ENCODE peak calls at places on chromosomes 4 and X, in five cellular contexts. B is AG10803, K is A673, W is esophagus squamous epithelium, S is fibroblast of mammary gland. Q is an unnamed sample.

GRCh38 chrX:46165411-46165810 is 379.8 kb downstream of the ZNF674 start:
- DNase-seq in B (peak), K (no peak), W (no peak), S (peak), Q (no peak)

GRCh38 chrX:17024896-17025295 is 78.4 kb downstream of the REPS2 start:
- DNase-seq in B (no peak), K (no peak), W (no peak), S (no peak), Q (no peak)

GRCh38 chr4:8725071-8725841 is 132.7 kb downstream of the CPZ start:
- DNase-seq in B (no peak), K (no peak), W (no peak), S (no peak), Q (no peak)

GRCh38 chrX:119694601-119695534 is 1.9 kb upstream of the SEPTIN6 start:
- DNase-seq in B (no peak), K (peak), W (no peak), S (no peak), Q (no peak)

GRCh38 chrX:17917945-17918577 is 57.0 kb upstream of the RAI2 start:
- DNase-seq in B (no peak), K (no peak), W (no peak), S (no peak), Q (no peak)

GRCh38 chrX:3962511-3963350 is 249.3 kb upstream of the PRKX start:
- DNase-seq in B (no peak), K (peak), W (no peak), S (peak), Q (no peak)

GRCh38 chrX:9456250-9457074 is 8.4 kb upstream of the TBL1X start:
- DNase-seq in B (peak), K (no peak), W (no peak), S (no peak), Q (no peak)

GRCh38 chr4:10123227-10124101 is 6.9 kb upstream of the WDR1 start:
- DNase-seq in B (no peak), K (no peak), W (no peak), S (peak), Q (no peak)

GRCh38 chrX:31423575-31424284 is 351.9 kb upstream of the FTHL17 start:
- DNase-seq in B (peak), K (peak), W (no peak), S (peak), Q (no peak)

GRCh38 chr4:9898596-9899345 is 117.3 kb downstream of the DRD5 start:
- DNase-seq in B (peak), K (peak), W (no peak), S (peak), Q (no peak)

GRCh38 chr4:32031026-32031425 is 1310.9 kb downstream of the PCDH7 start:
- DNase-seq in B (no peak), K (peak), W (no peak), S (no peak), Q (no peak)

GRCh38 chr4:75046226-75046625 is 113.3 kb downstream of the PARM1 start:
- DNase-seq in B (no peak), K (no peak), W (no peak), S (no peak), Q (no peak)

GRCh38 chr4:80336582-80336981 is 1.1 kb downstream of the CFAP299 start:
- DNase-seq in B (peak), K (no peak), W (no peak), S (peak), Q (no peak)

GRCh38 chr4:53920116-53920515 is 144.3 kb downstream of the CHIC2 start:
- DNase-seq in B (peak), K (no peak), W (no peak), S (no peak), Q (no peak)

GRCh38 chr4:6749340-6750171 is 33.0 kb upstream of the KIAA0232 start:
- DNase-seq in B (peak), K (no peak), W (peak), S (peak), Q (peak)

GRCh38 chrX:149274516-149275105 is 230.5 kb downstream of the IDS start:
- DNase-seq in B (no peak), K (no peak), W (no peak), S (peak), Q (no peak)

GRCh38 chrX:84188320-84188834 is 378 bp upstream of the RPS6KA6 start:
- DNase-seq in B (peak), K (no peak), W (no peak), S (peak), Q (peak)

GRCh38 chr4:184284742-184285141 is 67.1 kb upstream of the ENPP6 start:
- DNase-seq in B (no peak), K (no peak), W (no peak), S (no peak), Q (no peak)

GRCh38 chr4:105472871-105473339 is 957 bp downstream of the PPA2 start:
- DNase-seq in B (peak), K (no peak), W (no peak), S (no peak), Q (peak)

GRCh38 chr4:147678796-147679549 is 5.0 kb downstream of the PRMT9 start:
- DNase-seq in B (peak), K (peak), W (no peak), S (peak), Q (no peak)
- TF ChIP-seq CTCF in B (no peak), K (no peak), W (no peak), S (no peak), Q (no peak)

GRCh38 chr4:112055100-112055499 is 90.2 kb upstream of the FAM241A start:
- DNase-seq in B (no peak), K (no peak), W (no peak), S (no peak), Q (no peak)
- TF ChIP-seq CTCF in B (no peak), K (no peak), W (no peak), S (no peak), Q (no peak)

GRCh38 chr4:151798678-151799416 is 38.0 kb upstream of the GATB start:
- DNase-seq in B (no peak), K (no peak), W (no peak), S (no peak), Q (no peak)

GRCh38 chr4:151797853-151798252 is 37.0 kb upstream of the GATB start:
- DNase-seq in B (no peak), K (no peak), W (no peak), S (no peak), Q (no peak)

GRCh38 chr4:151799417-151800030 is 38.7 kb upstream of the GATB start:
- DNase-seq in B (no peak), K (no peak), W (no peak), S (no peak), Q (no peak)

GRCh38 chr4:151804821-151805220 is 44.0 kb upstream of the GATB start:
- DNase-seq in B (no peak), K (no peak), W (no peak), S (no peak), Q (no peak)

GRCh38 chr4:151801547-151802516 is 41.0 kb upstream of the GATB start:
- DNase-seq in B (peak), K (peak), W (no peak), S (peak), Q (no peak)
- TF ChIP-seq CTCF in B (peak), K (peak), W (peak), S (peak), Q (no peak)

GRCh38 chr4:25861951-25862410 is 807 bp downstream of the SEL1L3 start:
- DNase-seq in B (peak), K (peak), W (no peak), S (peak), Q (no peak)

GRCh38 chr4:25862411-25863346 is at the start of gene SEL1L3:
- DNase-seq in B (no peak), K (peak), W (no peak), S (no peak), Q (no peak)

GRCh38 chr4:25863906-25864418 is 1.2 kb upstream of the SEL1L3 start:
- DNase-seq in B (no peak), K (no peak), W (no peak), S (no peak), Q (no peak)

GRCh38 chr4:25861422-25861926 is 1.3 kb downstream of the SEL1L3 start:
- DNase-seq in B (no peak), K (peak), W (no peak), S (peak), Q (no peak)

GRCh38 chr4:25863347-25863784 is 578 bp upstream of the SEL1L3 start:
- DNase-seq in B (no peak), K (no peak), W (no peak), S (no peak), Q (no peak)
- TF ChIP-seq CTCF in B (peak), K (peak), W (no peak), S (no peak), Q (no peak)

DNA sequence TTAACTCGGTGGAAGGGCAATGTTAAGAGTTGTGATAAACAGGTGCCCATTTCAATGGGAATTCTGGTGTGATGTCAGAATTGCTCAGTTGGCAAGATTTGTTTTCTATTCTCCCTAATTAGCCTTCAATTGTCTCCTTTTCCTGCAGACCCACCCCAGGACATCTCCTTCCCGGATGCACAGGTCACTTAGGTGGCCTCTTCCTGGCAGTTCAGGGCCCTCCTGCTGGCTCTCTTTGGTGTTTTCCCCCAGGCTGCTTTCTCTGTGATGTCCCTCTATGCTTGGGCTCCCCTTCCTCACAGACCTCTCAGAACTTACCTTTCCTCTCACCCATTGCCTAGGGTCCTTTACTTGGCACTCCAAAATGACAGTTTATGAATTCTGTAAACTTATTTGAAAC is 126.3 kb downstream of the GPAT3 start:
- DNase-seq in B (no peak), K (peak), W (no peak), S (no peak), Q (no peak)
- TF ChIP-seq CTCF in B (no peak), K (no peak), W (no peak), S (no peak), Q (no peak)

GRCh38 chr4:112853662-112854256 is 195.7 kb upstream of the ANK2 start:
- DNase-seq in B (no peak), K (peak), W (no peak), S (peak), Q (no peak)
- TF ChIP-seq CTCF in B (peak), K (peak), W (peak), S (peak), Q (no peak)

GRCh38 chr4:162732871-162733270 is 433.8 kb downstream of the NAF1 start:
- DNase-seq in B (peak), K (no peak), W (no peak), S (no peak), Q (no peak)

DNA sequence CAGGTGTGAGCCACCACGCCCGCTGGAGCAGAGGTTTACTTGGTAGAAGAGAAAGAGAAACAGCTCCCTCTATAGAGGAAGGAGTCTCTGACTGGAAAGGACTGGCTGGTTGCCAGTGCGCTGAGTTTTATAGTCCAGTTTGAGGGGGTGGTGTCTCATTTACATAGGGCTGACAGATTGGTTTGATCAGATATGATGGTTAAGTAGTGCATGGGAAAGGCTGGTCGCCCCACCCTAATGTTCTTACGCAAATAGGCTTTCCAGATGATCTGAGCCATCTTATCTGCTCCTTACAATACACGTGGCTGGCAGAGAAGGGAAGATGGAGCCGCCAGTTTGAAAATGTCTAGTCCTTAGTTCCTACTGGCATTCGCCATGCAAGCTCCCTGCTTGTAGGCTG is 439.5 kb downstream of the NAF1 start:
- DNase-seq in B (no peak), K (peak), W (no peak), S (no peak), Q (no peak)
- TF ChIP-seq CTCF in B (no peak), K (no peak), W (no peak), S (no peak), Q (no peak)

GRCh38 chr4:144557404-144557803 is 88.6 kb upstream of the HHIP start:
- DNase-seq in B (no peak), K (no peak), W (no peak), S (peak), Q (no peak)
- TF ChIP-seq CTCF in B (no peak), K (no peak), W (no peak), S (no peak), Q (no peak)

DNA sequence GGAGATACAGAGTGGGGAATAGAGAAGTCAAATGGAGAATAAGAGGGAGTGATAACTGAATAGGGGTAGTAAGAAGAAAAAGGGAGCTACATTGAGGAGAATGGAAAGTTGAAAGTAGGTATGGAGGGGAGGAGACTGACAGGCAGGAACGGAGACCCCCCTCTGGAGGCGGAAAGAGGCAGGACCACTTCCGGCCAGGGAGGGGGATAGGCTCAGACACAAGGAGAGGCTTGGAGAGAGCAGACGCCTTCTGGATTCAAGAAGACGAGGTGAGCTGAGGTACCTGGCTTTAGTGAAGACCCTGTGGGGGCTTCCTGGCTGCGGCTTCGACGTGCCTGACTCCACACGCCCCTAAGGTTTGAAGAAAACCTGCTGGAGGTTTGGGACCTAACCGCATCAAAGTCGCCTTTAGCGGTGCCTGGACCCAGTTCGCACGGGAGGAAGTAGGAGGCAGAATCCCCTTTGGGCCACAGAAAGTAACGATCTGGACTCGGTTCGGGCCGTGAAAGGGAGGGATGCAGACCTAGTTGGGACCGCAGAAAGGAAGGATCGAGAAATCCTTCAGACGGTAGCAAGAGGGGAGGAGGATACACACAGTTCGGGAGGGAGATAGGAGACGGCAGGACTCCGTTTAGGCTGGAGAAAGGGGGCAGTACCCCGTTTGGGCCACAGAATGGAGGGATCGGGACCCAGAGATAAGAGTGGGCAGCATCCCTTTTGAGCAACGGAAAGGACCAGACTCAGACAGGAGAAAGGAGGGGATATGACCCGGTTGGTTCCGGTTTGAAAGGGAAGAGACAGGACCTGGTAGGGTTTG is at the start of gene TRO:
- DNase-seq in B (no peak), K (peak), W (no peak), S (no peak), Q (no peak)
- TF ChIP-seq CTCF in B (peak), K (peak), W (no peak), S (peak), Q (no peak)

GRCh38 chrX:104250470-104250869 is 4.3 kb downstream of the ESX1 start:
- DNase-seq in B (no peak), K (no peak), W (no peak), S (no peak), Q (no peak)

GRCh38 chrX:104254442-104255115 is at the start of gene ESX1:
- DNase-seq in B (peak), K (peak), W (no peak), S (peak), Q (no peak)

GRCh38 chrX:104255465-104255864 is 732 bp upstream of the ESX1 start:
- DNase-seq in B (no peak), K (no peak), W (no peak), S (no peak), Q (no peak)

DNA sequence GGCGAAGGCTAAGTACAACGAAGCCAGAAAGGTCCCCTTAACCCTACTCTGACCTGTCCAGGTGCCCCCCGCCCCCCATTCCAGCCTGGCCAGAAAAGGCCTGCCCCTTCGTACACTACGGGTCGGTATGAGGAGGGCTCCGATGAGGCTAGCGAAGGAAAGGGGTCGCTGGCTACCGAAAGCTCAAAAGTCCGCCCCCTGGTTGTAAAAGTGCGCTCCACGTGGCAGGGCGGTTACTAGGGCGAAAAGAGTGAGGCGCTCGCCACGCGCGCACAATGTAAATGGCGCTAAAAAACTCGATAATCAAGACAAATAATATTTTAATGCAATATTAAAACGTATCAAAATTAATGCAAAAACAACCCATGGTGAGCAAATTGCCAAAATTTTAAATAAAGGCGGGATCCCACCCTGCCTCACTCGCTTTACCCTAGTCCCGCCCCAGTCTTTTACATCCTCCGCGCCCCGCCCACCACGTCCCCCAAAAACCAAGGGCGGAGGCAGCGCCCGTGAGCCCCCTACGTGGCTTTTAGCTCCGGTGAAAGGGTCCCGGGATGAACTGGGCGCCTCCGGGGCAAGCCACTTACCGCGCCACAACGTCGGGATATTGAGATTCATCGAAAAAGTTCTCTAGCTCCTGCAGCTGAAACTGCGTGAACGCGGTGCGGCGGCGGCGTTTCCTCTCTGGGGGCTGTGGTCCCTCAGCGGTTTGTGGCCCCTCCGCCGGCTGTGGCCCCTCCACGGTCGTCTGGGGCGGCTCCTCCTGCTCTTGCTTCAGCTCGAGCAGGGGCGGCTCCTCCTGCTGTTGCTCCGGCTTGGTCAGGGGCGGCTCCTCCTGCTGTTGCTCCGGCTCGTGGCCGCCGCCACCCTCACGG is 929 bp downstream of the ESX1 start:
- DNase-seq in B (no peak), K (no peak), W (no peak), S (no peak), Q (no peak)
- TF ChIP-seq CTCF in B (no peak), K (no peak), W (no peak), S (no peak), Q (no peak)

Q was measured in omental fat pad.